ENCODE peak calls at places on chromosomes 13 and 19, in six cellular contexts. V is activated CD8-positive, alpha-beta memory T cell treated with anti-CD3 and anti-CD28 coated beads for 1 hour; Q is ELR; O is kidney epithelial cell; D is NCI-H2081; E is progenitor cell of endocrine pancreas. Z is an unnamed sample.

GRCh38 chr19:7346488-7346971 is 2.2 kb upstream of the ARHGEF18 start:
- DNase-seq in D (no peak), Q (no peak), O (no peak), V (no peak), E (no peak), Z (no peak)

GRCh38 chr13:43054803-43055802 is 31.7 kb downstream of the DNAJC15 start:
- DNase-seq in D (no peak), Q (peak), E (peak), O (peak), V (no peak), Z (no peak)

GRCh38 chr19:5789201-5789795 is 1.7 kb downstream of the DUS3L start:
- DNase-seq in V (no peak), E (no peak), Q (no peak), O (no peak), D (no peak), Z (no peak)

GRCh38 chr13:41568990-41569387 is 111.6 kb downstream of the RGCC start:
- DNase-seq in V (no peak), Q (no peak), E (no peak), O (no peak), D (no peak), Z (no peak)

GRCh38 chr19:15810335-15810734 is 5.1 kb downstream of the OR10H1 start:
- DNase-seq in O (no peak), Q (peak), D (no peak), V (no peak), E (no peak), Z (no peak)

GRCh38 chr13:38630780-38631179 is 56.1 kb upstream of the FREM2 start:
- DNase-seq in V (no peak), O (no peak), D (no peak), E (no peak), Q (peak), Z (no peak)

GRCh38 chr13:92317066-92317465 is 909.5 kb upstream of the GPC6 start:
- DNase-seq in D (no peak), E (no peak), O (no peak), V (no peak), Q (peak), Z (no peak)

GRCh38 chr19:34503546-34504272 is 22.2 kb downstream of the WTIP start:
- DNase-seq in Q (no peak), V (no peak), O (no peak), D (no peak), E (no peak), Z (no peak)

GRCh38 chr19:35171730-35172129 is 17.2 kb downstream of the FXYD5 start:
- DNase-seq in O (no peak), E (no peak), Q (no peak), D (no peak), V (no peak), Z (no peak)

GRCh38 chr19:47239152-47239551 is 8.2 kb upstream of the BBC3 start:
- DNase-seq in E (no peak), D (no peak), V (no peak), O (no peak), Q (peak), Z (no peak)

GRCh38 chr19:50492303-50493052 is 15.8 kb upstream of the GARIN5A start:
- DNase-seq in D (no peak), V (no peak), O (no peak), E (no peak), Q (peak), Z (no peak)

GRCh38 chr19:17450264-17451075 is 2.0 kb upstream of the TMEM221 start:
- DNase-seq in O (peak), V (no peak), E (no peak), Q (peak), D (no peak), Z (no peak)

GRCh38 chr19:848457-848921 is 3.6 kb upstream of the ELANE start:
- DNase-seq in E (no peak), V (no peak), D (no peak), Q (no peak), O (no peak), Z (no peak)

GRCh38 chr13:111920932-111921705 is 145.8 kb upstream of the SOX1 start:
- DNase-seq in Q (no peak), O (no peak), E (no peak), V (no peak), D (no peak), Z (no peak)

GRCh38 chr19:53394522-53394973 is 401 bp upstream of the ZNF765 start:
- DNase-seq in D (no peak), O (no peak), E (peak), Q (peak), V (no peak), Z (no peak)

GRCh38 chr19:48637948-48638830 is 1.0 kb upstream of the DBP start:
- DNase-seq in Q (peak), V (peak), O (no peak), D (peak), E (peak), Z (peak)

GRCh38 chr13:91154553-91154952 is 192.9 kb upstream of the MIR17HG start:
- DNase-seq in O (no peak), Q (peak), V (no peak), E (no peak), D (no peak), Z (no peak)

GRCh38 chr19:9009935-9010651 is at the start of gene MUC16:
- DNase-seq in Q (no peak), V (no peak), D (no peak), O (no peak), E (no peak), Z (no peak)

GRCh38 chr19:7507884-7508283 is 8.0 kb upstream of the ZNF358 start:
- DNase-seq in D (no peak), O (no peak), E (no peak), V (no peak), Q (peak), Z (peak)

GRCh38 chr13:32969516-32969941 is 46.7 kb upstream of the KL start:
- DNase-seq in Q (peak), D (no peak), V (no peak), O (peak), E (no peak), Z (no peak)

Z was measured in H1.